ENCODE peak calls at places on chromosome 12, in ten cellular contexts. D is suprapubic skin, A is GM12878, J is K562, K is sigmoid colon, B is upper lobe of left lung, R is H1, L is stomach, O is HepG2, U is esophagus muscularis mucosa. Q is an unnamed sample.

GRCh38 chr12:119669744-119670472 is 2.0 kb downstream of the PRKAB1 start:
- DNase-seq in J (no peak), D (no peak), U (no peak), O (peak), B (peak), L (peak), R (no peak), A (no peak), K (no peak), Q (peak)

GRCh38 chr12:42921741-42922511 is 332.4 kb upstream of the PRICKLE1 start:
- DNase-seq in A (no peak), K (no peak), B (no peak), U (no peak), D (no peak), J (no peak), L (no peak), R (no peak), O (no peak), Q (no peak)

GRCh38 chr12:131571827-131572226 is 139.1 kb upstream of the SFSWAP start:
- DNase-seq in A (no peak), O (no peak), R (no peak), D (no peak), U (no peak), J (peak), B (no peak), L (no peak), K (no peak), Q (no peak)

GRCh38 chr12:93883436-93884154 is 206.4 kb downstream of the CRADD start:
- DNase-seq in K (no peak), A (no peak), L (no peak), R (no peak), B (no peak), O (no peak), J (no peak), U (peak), D (no peak), Q (no peak)

GRCh38 chr12:85825751-85826150 is 10.5 kb downstream of the RASSF9 start:
- DNase-seq in J (no peak), O (no peak), L (no peak), B (no peak), R (no peak), U (no peak), D (no peak), K (no peak), A (no peak), Q (no peak)

GRCh38 chr12:15688838-15689237 is 100.3 kb downstream of the EPS8 start:
- DNase-seq in J (no peak), K (no peak), D (no peak), O (no peak), U (no peak), L (no peak), A (no peak), R (no peak), B (no peak), Q (no peak)

GRCh38 chr12:115403689-115404088 is 719.7 kb upstream of the TBX3 start:
- DNase-seq in U (peak), B (no peak), A (no peak), O (no peak), R (no peak), J (no peak), K (no peak), D (no peak), L (no peak), Q (no peak)

GRCh38 chr12:127636881-127637280 is 630.1 kb upstream of the TMEM132C start:
- DNase-seq in D (no peak), B (no peak), R (no peak), K (no peak), O (no peak), A (no peak), J (no peak), U (no peak), L (no peak), Q (no peak)

GRCh38 chr12:64311877-64312276 is 78.7 kb downstream of the C12orf56 start:
- DNase-seq in O (no peak), K (no peak), J (no peak), R (no peak), A (no peak), U (no peak), L (no peak), D (no peak), B (no peak), Q (no peak)

GRCh38 chr12:10153271-10154144 is 18.4 kb downstream of the OLR1 start:
- DNase-seq in U (peak), B (peak), O (peak), K (peak), L (peak), A (no peak), R (peak), D (peak), J (peak), Q (peak)

GRCh38 chr12:24996102-24996797 is 47.3 kb upstream of the BCAT1 start:
- DNase-seq in D (no peak), U (no peak), J (no peak), K (no peak), B (no peak), L (no peak), R (no peak), O (no peak), A (no peak), Q (no peak)

GRCh38 chr12:12443482-12443881 is 86.6 kb downstream of the BORCS5 start:
- DNase-seq in O (no peak), U (no peak), B (no peak), D (no peak), L (peak), K (peak), R (no peak), A (no peak), J (no peak), Q (no peak)

GRCh38 chr12:108821407-108822397 is 35.7 kb downstream of the SSH1 start:
- DNase-seq in J (no peak), D (no peak), A (no peak), U (no peak), O (no peak), B (peak), K (no peak), R (no peak), L (no peak), Q (no peak)

GRCh38 chr12:54891717-54892478 is 37.6 kb downstream of the MUCL1 start:
- DNase-seq in K (no peak), D (no peak), R (no peak), O (peak), U (no peak), L (peak), A (no peak), J (no peak), B (peak), Q (peak)

GRCh38 chr12:3795096-3795799 is 42.3 kb upstream of the CRACR2A start:
- DNase-seq in J (no peak), D (no peak), U (no peak), A (no peak), R (no peak), K (no peak), B (no peak), L (no peak), O (peak), Q (no peak)

GRCh38 chr12:113467154-113467513 is 4.5 kb downstream of the LHX5 start:
- DNase-seq in O (no peak), U (no peak), K (no peak), A (no peak), R (no peak), L (no peak), B (no peak), J (no peak), D (no peak), Q (no peak)

GRCh38 chr12:113466770-113467153 is 4.9 kb downstream of the LHX5 start:
- DNase-seq in L (no peak), A (no peak), D (no peak), O (no peak), B (no peak), K (no peak), R (no peak), J (no peak), U (no peak), Q (no peak)

GRCh38 chr12:113469224-113469652 is 2.4 kb downstream of the LHX5 start:
- DNase-seq in R (no peak), D (no peak), A (no peak), O (no peak), K (no peak), B (no peak), U (no peak), L (no peak), J (no peak), Q (no peak)

GRCh38 chr12:113468365-113469223 is 3.1 kb downstream of the LHX5 start:
- DNase-seq in D (no peak), A (no peak), U (no peak), B (no peak), R (no peak), K (no peak), J (no peak), O (no peak), L (no peak), Q (no peak)

GRCh38 chr12:113467514-113468364 is 3.9 kb downstream of the LHX5 start:
- DNase-seq in B (no peak), O (no peak), K (no peak), J (peak), D (no peak), A (no peak), L (no peak), R (no peak), U (no peak), Q (no peak)
- TF ChIP-seq POLR2AphosphoS5 in B (no peak), O (no peak), K (no peak), J (no peak), D (no peak), A (no peak), L (no peak), R (no peak), U (no peak), Q (no peak)

GRCh38 chr12:123269395-123269892 is 2.2 kb downstream of the CDK2AP1 start:
- DNase-seq in O (peak), B (peak), A (no peak), J (no peak), L (peak), R (no peak), K (peak), D (peak), U (no peak), Q (peak)

GRCh38 chr12:123267335-123267920 is 4.2 kb downstream of the CDK2AP1 start:
- DNase-seq in J (no peak), D (no peak), B (no peak), A (no peak), O (no peak), L (no peak), R (no peak), U (no peak), K (no peak), Q (no peak)

GRCh38 chr12:123266679-123267277 is 4.9 kb downstream of the CDK2AP1 start:
- DNase-seq in R (no peak), J (no peak), O (no peak), K (no peak), U (no peak), L (no peak), D (no peak), A (no peak), B (no peak), Q (no peak)

GRCh38 chr12:123268850-123269249 is 2.8 kb downstream of the CDK2AP1 start:
- DNase-seq in K (no peak), J (no peak), O (no peak), R (no peak), U (no peak), D (no peak), B (no peak), L (no peak), A (no peak), Q (no peak)

GRCh38 chr12:123267991-123268843 is 3.4 kb downstream of the CDK2AP1 start:
- DNase-seq in R (no peak), O (no peak), K (no peak), L (no peak), B (peak), U (no peak), A (no peak), J (no peak), D (peak), Q (peak)
- TF ChIP-seq EP300 in R (no peak), O (no peak), K (no peak), L (no peak), B (no peak), U (no peak), A (no peak), J (no peak), D (no peak), Q (no peak)

GRCh38 chr12:6540181-6540877 is 6.0 kb downstream of the GAPDH start:
- DNase-seq in L (peak), A (no peak), O (no peak), R (no peak), K (peak), D (peak), J (peak), U (peak), B (peak), Q (peak)
- TF ChIP-seq POLR2A in L (no peak), A (no peak), O (no peak), R (no peak), K (no peak), D (no peak), J (no peak), U (peak), B (no peak), Q (peak)

GRCh38 chr12:22855456-22855855 is 230.5 kb downstream of the ETNK1 start:
- DNase-seq in B (no peak), D (no peak), L (no peak), K (no peak), A (no peak), J (no peak), O (no peak), R (no peak), U (no peak), Q (no peak)

GRCh38 chr12:22860926-22861325 is 236.0 kb downstream of the ETNK1 start:
- DNase-seq in O (no peak), K (no peak), B (no peak), J (no peak), D (no peak), A (no peak), U (no peak), L (no peak), R (no peak), Q (no peak)

GRCh38 chr12:22856120-22856699 is 231.2 kb downstream of the ETNK1 start:
- DNase-seq in J (peak), O (peak), U (no peak), A (no peak), R (no peak), K (no peak), B (no peak), D (no peak), L (no peak), Q (no peak)

GRCh38 chr12:22858849-22859569 is 234.0 kb downstream of the ETNK1 start:
- DNase-seq in K (no peak), L (no peak), J (no peak), B (no peak), U (no peak), O (no peak), R (no peak), A (no peak), D (no peak), Q (no peak)
- TF ChIP-seq POLR2AphosphoS5 in K (no peak), L (no peak), J (no peak), B (no peak), U (no peak), O (no peak), R (no peak), A (no peak), D (no peak), Q (no peak)

GRCh38 chr12:1173806-1174617 is 183.0 kb downstream of the ERC1 start:
- DNase-seq in R (no peak), J (no peak), U (no peak), K (no peak), D (no peak), A (no peak), L (no peak), B (no peak), O (no peak), Q (peak)
- TF ChIP-seq EP300 in R (no peak), J (no peak), U (no peak), K (no peak), D (no peak), A (no peak), L (no peak), B (no peak), O (no peak), Q (no peak)

GRCh38 chr12:53345486-53346195 is 9.5 kb upstream of the SP7 start:
- DNase-seq in L (peak), B (no peak), A (no peak), U (no peak), J (no peak), O (no peak), D (no peak), R (no peak), K (peak), Q (no peak)

GRCh38 chr12:53343449-53343848 is 7.3 kb upstream of the SP7 start:
- DNase-seq in U (no peak), D (no peak), J (no peak), A (no peak), O (no peak), L (no peak), B (no peak), R (no peak), K (no peak), Q (no peak)

GRCh38 chr12:53344487-53344823 is 8.3 kb upstream of the SP7 start:
- DNase-seq in B (no peak), K (peak), L (no peak), J (no peak), O (no peak), R (no peak), U (no peak), A (no peak), D (no peak), Q (no peak)

GRCh38 chr12:53343978-53344377 is 7.8 kb upstream of the SP7 start:
- DNase-seq in L (no peak), B (no peak), D (no peak), O (no peak), J (no peak), U (no peak), K (no peak), R (no peak), A (no peak), Q (no peak)

DNA sequence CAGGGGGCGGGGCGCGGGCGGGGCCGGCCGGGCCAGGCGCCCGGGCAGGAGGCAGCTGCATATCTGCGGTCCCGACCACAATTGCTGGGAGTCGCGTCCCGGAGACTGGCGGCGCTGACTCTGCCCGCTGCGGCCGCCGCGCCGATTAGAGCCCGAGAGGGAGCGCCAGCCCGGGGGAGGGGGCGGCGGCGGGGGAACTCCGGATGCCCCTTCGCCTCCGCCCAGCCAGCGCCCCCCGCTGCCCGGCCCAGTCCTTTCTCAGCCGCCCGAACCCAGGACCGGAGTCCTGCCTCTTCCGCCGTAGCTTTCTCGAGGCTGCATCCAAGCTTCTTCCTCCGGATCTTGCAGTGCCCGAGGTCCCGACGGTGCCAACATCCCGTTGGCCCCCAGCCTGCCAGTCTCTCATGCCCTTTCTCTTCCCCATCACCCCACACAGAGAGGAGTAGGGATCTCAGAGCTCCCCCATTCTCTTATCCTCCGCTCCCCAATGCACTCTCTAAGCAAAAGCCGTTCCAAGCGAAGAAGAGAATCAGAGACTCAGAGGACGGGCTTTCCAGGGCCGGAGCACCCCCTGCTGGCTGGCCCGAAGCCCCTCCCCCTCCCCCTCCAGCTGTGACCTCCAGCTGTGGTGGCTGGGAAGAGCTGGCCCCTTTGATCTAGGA is 8.8 kb upstream of the SP7 start:
- DNase-seq in L (peak), O (peak), R (no peak), U (peak), A (no peak), D (peak), B (peak), K (peak), J (peak), Q (peak)
- TF ChIP-seq POLR2A in L (no peak), O (no peak), R (no peak), U (no peak), A (peak), D (no peak), B (no peak), K (no peak), J (peak), Q (peak)

Q was measured in transverse colon.